ENCODE peak calls at places on chromosomes 7 and 10, in eight cellular contexts. D is stimulated activated naive CD4-positive, alpha-beta T cell; A is head of caudate nucleus; Y is tibial artery; P is AG08396; M is GM10248; K is HL-60; Z is AG10803. E is an unnamed sample.
A peak's percentile ranks its signal among the peaks of the same experiment; 100 is the strongest.

GRCh38 chr10:97572214-97572989 is at the start of gene ANKRD2:
- DNase-seq in D (no peak), A (peak; percentile 91), Y (peak; percentile 80), P (peak; percentile 89), M (peak; percentile 83), K (peak; percentile 61), Z (peak; percentile 78), E (peak; percentile 82)

GRCh38 chr10:122550983-122551382 is 9.6 kb upstream of the DMBT1 start:
- DNase-seq in D (no peak), A (no peak), Y (no peak), P (no peak), M (no peak), K (no peak), Z (no peak), E (no peak)

GRCh38 chr7:584122-584465 is 64.4 kb upstream of the PDGFA start:
- DNase-seq in D (peak; percentile 80), A (peak; percentile 74), Y (no peak), P (no peak), M (no peak), K (peak; percentile 81), Z (no peak), E (no peak)

GRCh38 chr10:29957887-29958330 is 101.5 kb downstream of the JCAD start:
- DNase-seq in D (no peak), A (no peak), Y (peak; percentile 76), P (no peak), M (no peak), K (no peak), Z (peak; percentile 64), E (no peak)

GRCh38 chr10:70542565-70542938 is 60.0 kb downstream of the PRF1 start:
- DNase-seq in D (no peak), A (no peak), Y (no peak), P (no peak), M (no peak), K (no peak), Z (no peak), E (no peak)

GRCh38 chr10:58675321-58675720 is 162.6 kb downstream of the BICC1 start:
- DNase-seq in D (no peak), A (no peak), Y (no peak), P (no peak), M (no peak), K (no peak), Z (no peak), E (no peak)

GRCh38 chr10:14409247-14409646 is 78.5 kb upstream of the FRMD4A start:
- DNase-seq in D (no peak), A (no peak), Y (no peak), P (no peak), M (no peak), K (no peak), Z (no peak), E (no peak)

GRCh38 chr10:70343312-70343711 is 39.1 kb downstream of the LRRC20 start:
- DNase-seq in D (no peak), A (no peak), Y (no peak), P (no peak), M (no peak), K (no peak), Z (no peak), E (no peak)

GRCh38 chr10:621981-622740 is 67.3 kb downstream of the DIP2C start:
- DNase-seq in D (no peak), A (peak; percentile 54), Y (no peak), P (no peak), M (no peak), K (no peak), Z (no peak), E (no peak)

GRCh38 chr7:66335318-66335717 is 130.2 kb downstream of the TPST1 start:
- DNase-seq in D (no peak), A (no peak), Y (no peak), P (no peak), M (no peak), K (no peak), Z (no peak), E (no peak)

GRCh38 chr10:26449726-26450125 is 11.6 kb downstream of the APBB1IP start:
- DNase-seq in D (no peak), A (no peak), Y (no peak), P (no peak), M (no peak), K (no peak), Z (no peak), E (no peak)

GRCh38 chr7:48144291-48144768 is 26.9 kb upstream of the ABCA13 start:
- DNase-seq in D (no peak), A (no peak), Y (no peak), P (no peak), M (no peak), K (no peak), Z (no peak), E (no peak)

GRCh38 chr7:7653568-7654187 is 13.1 kb downstream of the UMAD1 start:
- DNase-seq in D (no peak), A (no peak), Y (no peak), P (no peak), M (peak; percentile 18), K (no peak), Z (no peak), E (no peak)

GRCh38 chr10:73414230-73414981 is 548 bp upstream of the ANXA7 start:
- DNase-seq in D (no peak), A (no peak), Y (no peak), P (no peak), M (no peak), K (no peak), Z (no peak), E (no peak)

GRCh38 chr10:119303886-119304285 is 96.5 kb downstream of the GRK5 start:
- DNase-seq in D (no peak), A (no peak), Y (no peak), P (no peak), M (no peak), K (no peak), Z (no peak), E (no peak)

GRCh38 chr10:130715686-130716670 is 579.8 kb downstream of the GLRX3 start:
- DNase-seq in D (no peak), A (peak; percentile 30), Y (no peak), P (no peak), M (no peak), K (no peak), Z (no peak), E (no peak)

GRCh38 chr7:112510032-112510742 is 29.4 kb downstream of the LSMEM1 start:
- DNase-seq in D (no peak), A (peak; percentile 34), Y (no peak), P (peak; percentile 59), M (peak; percentile 32), K (peak; percentile 17), Z (peak; percentile 75), E (peak; percentile 88)

GRCh38 chr10:27683226-27683625 is 62.4 kb downstream of the MKX start:
- DNase-seq in D (no peak), A (no peak), Y (no peak), P (no peak), M (no peak), K (no peak), Z (no peak), E (no peak)

GRCh38 chr7:116380030-116380429 is 119.5 kb upstream of the CAV2 start:
- DNase-seq in D (no peak), A (no peak), Y (no peak), P (peak; percentile 36), M (no peak), K (no peak), Z (peak; percentile 72), E (peak; percentile 66)

GRCh38 chr10:88769384-88769783 is 9.6 kb downstream of the LIPN start:
- DNase-seq in D (no peak), A (no peak), Y (no peak), P (no peak), M (no peak), K (no peak), Z (no peak), E (no peak)

GRCh38 chr7:155584763-155585531 is 38.6 kb upstream of the CNPY1 start:
- DNase-seq in D (no peak), A (no peak), Y (no peak), P (no peak), M (no peak), K (peak; percentile 36), Z (no peak), E (peak; percentile 18)